ENCODE peak calls at places on chromosomes 2 and 18, in ten cellular contexts. H is fibroblast of mammary gland, O is GM13977, E is psoas muscle, K is fibroblast of the aortic adventitia, W is tibial nerve, M is NB4, R is Caco-2, D is heart left ventricle, Q is BE2C. N is an unnamed sample.

GRCh38 chr18:55404811-55405654 is 183.0 kb downstream of the TCF4 start:
- DNase-seq in W (no peak), O (no peak), E (no peak), K (peak), Q (no peak), R (no peak), H (no peak), M (no peak), D (no peak), N (no peak)

GRCh38 chr2:7812231-7812995 is 869.4 kb upstream of the ID2 start:
- DNase-seq in M (no peak), K (peak), O (no peak), H (peak), E (no peak), Q (no peak), R (no peak), W (no peak), D (no peak), N (no peak)

GRCh38 chr2:69298261-69298660 is 88.8 kb downstream of the GFPT1 start:
- DNase-seq in E (no peak), M (peak), O (no peak), H (peak), K (peak), R (no peak), D (no peak), W (no peak), Q (no peak), N (peak)

GRCh38 chr2:28322887-28323483 is 69.7 kb upstream of the FOSL2 start:
- DNase-seq in R (no peak), W (no peak), H (peak), Q (no peak), M (no peak), D (no peak), K (peak), E (no peak), O (no peak), N (no peak)

GRCh38 chr2:102677219-102678215 is 58.2 kb downstream of the SLC9A2 start:
- DNase-seq in R (no peak), O (no peak), D (no peak), Q (no peak), M (no peak), K (peak), W (no peak), E (no peak), H (peak), N (no peak)

GRCh38 chr2:216740557-216741222 is 45.3 kb upstream of the IGFBP5 start:
- DNase-seq in D (peak), E (no peak), H (peak), O (no peak), K (no peak), Q (no peak), W (no peak), R (no peak), M (no peak), N (no peak)

GRCh38 chr18:34023471-34023870 is 201.2 kb downstream of the NOL4 start:
- DNase-seq in K (no peak), R (no peak), Q (no peak), O (no peak), H (no peak), M (no peak), D (no peak), E (no peak), W (no peak), N (peak)

GRCh38 chr18:2087877-2088673 is 483.2 kb downstream of the METTL4 start:
- DNase-seq in E (peak), H (no peak), R (no peak), D (peak), K (peak), O (no peak), M (peak), Q (no peak), W (no peak), N (no peak)

GRCh38 chr2:232421189-232421785 is 14.6 kb downstream of the ALPG start:
- DNase-seq in K (no peak), E (no peak), D (no peak), M (no peak), O (no peak), W (no peak), Q (no peak), H (no peak), R (no peak), N (no peak)

DNA sequence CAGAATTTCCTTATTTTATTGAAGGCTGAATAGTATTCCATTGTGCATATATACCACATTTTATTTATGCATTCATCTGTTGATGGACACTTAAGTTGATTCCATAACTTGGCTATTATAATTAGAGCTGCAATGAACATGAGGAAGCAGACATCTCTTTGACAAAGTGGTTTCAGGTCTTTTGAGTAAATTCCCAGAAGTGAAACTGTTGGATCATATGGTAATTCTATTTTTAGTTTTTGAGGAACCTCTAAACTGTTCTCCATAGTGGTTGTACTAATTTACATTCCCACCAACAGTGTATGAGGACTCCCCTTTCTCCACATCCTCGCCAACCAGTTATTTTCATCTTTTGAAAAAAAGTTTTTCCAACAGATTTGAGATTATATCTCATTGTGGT is 77.5 kb downstream of the TMEM200C start:
- DNase-seq in D (no peak), M (no peak), H (no peak), O (no peak), Q (no peak), K (no peak), R (no peak), E (no peak), W (no peak), N (no peak)
- TF ChIP-seq CTCF in D (no peak), M (no peak), H (no peak), O (no peak), Q (no peak), K (no peak), R (no peak), E (no peak), W (no peak), N (no peak)

GRCh38 chr18:43277164-43277600 is at the start of gene SYT4:
- DNase-seq in W (no peak), D (peak), R (no peak), K (peak), Q (peak), M (peak), E (no peak), O (no peak), H (peak), N (peak)
- TF ChIP-seq CTCF in W (no peak), D (no peak), R (no peak), K (no peak), Q (no peak), M (no peak), E (no peak), O (no peak), H (no peak), N (no peak)

GRCh38 chr2:99819766-99820165 is 322.6 kb downstream of the AFF3 start:
- DNase-seq in M (peak), E (no peak), W (no peak), Q (no peak), K (no peak), O (no peak), H (peak), D (no peak), R (no peak), N (peak)
- TF ChIP-seq CTCF in M (no peak), E (no peak), W (no peak), Q (peak), K (no peak), O (no peak), H (peak), D (no peak), R (no peak), N (peak)

DNA sequence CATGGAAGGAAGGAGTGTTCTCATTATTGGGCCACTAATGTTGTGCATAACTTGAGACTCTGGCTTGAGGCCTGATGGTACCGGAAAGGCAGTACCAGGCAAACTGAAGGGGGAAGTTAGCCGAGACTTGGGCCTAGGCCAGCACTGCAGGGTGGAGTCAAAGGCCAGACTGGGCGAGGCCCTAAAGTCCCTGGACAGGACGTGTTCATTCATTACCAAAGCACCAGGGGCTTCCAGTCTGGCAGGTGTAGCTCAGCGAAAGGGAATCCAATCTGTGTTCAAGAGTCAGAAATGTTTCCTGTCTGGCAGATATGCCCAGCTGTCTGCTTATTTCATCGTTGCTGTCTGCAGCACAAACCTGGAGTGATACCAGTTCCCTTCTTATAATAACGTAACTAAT is 4.7 kb upstream of the ITSN2 start:
- DNase-seq in E (peak), M (no peak), R (no peak), W (peak), O (peak), K (peak), D (peak), H (peak), Q (peak), N (no peak)
- TF ChIP-seq CTCF in E (no peak), M (no peak), R (no peak), W (no peak), O (no peak), K (no peak), D (no peak), H (no peak), Q (no peak), N (no peak)

DNA sequence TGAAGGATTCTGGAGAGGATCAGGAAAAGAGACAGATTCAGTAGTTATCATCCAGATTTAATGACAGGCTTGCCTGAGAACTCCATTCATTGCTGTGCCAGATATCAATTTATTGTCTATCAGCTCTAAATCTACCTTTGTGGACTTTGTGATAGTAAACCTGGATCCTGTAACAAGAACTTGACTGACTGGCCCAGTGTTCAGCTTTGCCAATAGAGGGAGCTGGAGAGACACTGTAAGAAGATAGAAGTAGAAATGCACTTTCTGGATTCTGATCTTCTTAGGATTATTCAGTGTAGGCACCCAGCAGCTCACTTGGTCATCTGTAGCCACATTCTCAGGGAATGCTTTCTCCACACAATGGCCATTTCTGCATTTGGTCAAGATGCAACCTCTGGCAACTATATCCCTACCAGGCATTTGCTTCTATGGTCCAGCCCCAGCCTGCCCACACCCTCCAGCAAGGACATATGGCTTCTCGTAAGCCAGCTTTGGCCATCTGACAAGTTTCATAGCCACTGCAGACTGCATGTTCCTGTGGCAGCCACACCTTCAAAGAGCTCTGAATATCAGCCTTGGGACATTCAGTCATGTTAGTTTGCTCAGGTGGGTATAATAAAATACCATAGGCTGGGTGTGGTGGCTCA is 6.1 kb upstream of the SERPINB8 start:
- DNase-seq in H (peak), W (no peak), M (peak), R (peak), K (peak), O (peak), E (no peak), D (no peak), Q (no peak), N (no peak)
- TF ChIP-seq CTCF in H (peak), W (peak), M (peak), R (peak), K (peak), O (peak), E (peak), D (peak), Q (peak), N (peak)

DNA sequence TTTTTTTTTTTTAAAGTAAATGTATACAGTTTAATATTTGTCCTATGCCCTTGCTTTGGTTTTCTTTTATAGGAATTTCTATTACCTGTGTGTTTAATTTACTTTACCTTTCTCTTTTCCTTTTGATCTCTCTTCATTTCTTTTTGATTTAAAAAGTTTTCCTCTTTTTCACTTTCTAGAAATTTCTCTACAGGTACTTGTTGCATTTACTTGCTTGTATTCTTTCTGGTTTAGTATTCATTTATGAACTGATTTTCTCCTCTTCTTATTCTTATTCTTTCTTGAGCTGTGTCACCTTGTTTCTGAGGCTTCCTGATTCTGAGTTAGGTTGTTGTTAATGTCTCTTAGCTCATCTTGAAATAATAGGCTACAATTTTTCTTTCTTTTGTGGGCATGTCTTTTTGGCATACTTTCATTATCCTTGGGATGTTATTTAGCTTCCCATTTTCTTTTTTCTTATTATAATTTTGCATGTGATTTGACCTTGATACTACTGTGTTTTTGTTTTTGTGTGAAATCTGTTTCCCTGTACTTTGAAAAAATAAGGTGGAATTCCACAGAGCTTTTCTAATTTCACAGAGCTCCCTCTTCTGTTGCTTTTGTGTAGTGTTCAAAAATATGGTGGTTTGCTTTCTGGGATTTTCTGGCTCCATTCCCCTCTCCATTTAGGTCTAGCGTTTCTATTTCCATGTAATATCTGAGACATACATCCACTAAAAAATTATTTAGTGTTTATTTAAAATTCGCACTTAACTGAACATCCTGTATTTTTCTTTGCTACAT is 25.5 kb upstream of the ALMS1 start:
- DNase-seq in K (peak), R (no peak), H (peak), O (no peak), Q (no peak), E (no peak), M (peak), D (no peak), W (no peak), N (no peak)
- TF ChIP-seq CTCF in K (peak), R (peak), H (peak), O (peak), Q (peak), E (no peak), M (peak), D (no peak), W (no peak), N (peak)

GRCh38 chr18:11163668-11164067 is 14.3 kb upstream of the PIEZO2 start:
- DNase-seq in W (no peak), O (no peak), M (peak), K (no peak), Q (no peak), H (no peak), E (no peak), R (no peak), D (no peak), N (no peak)
- TF ChIP-seq CTCF in W (no peak), O (peak), M (peak), K (no peak), Q (no peak), H (no peak), E (peak), R (no peak), D (peak), N (peak)

GRCh38 chr2:184363213-184363612 is 235.1 kb upstream of the ZNF804A start:
- DNase-seq in E (no peak), Q (peak), M (peak), K (no peak), W (no peak), O (no peak), R (no peak), D (no peak), H (no peak), N (no peak)
- TF ChIP-seq CTCF in E (no peak), Q (peak), M (no peak), K (no peak), W (no peak), O (no peak), R (no peak), D (no peak), H (no peak), N (no peak)

GRCh38 chr2:237624565-237624964 is 2.8 kb upstream of the LRRFIP1 start:
- DNase-seq in K (no peak), H (peak), R (no peak), E (no peak), W (no peak), M (peak), Q (no peak), D (no peak), O (peak), N (no peak)
- TF ChIP-seq CTCF in K (no peak), H (peak), R (no peak), E (no peak), W (no peak), M (no peak), Q (no peak), D (no peak), O (peak), N (no peak)

DNA sequence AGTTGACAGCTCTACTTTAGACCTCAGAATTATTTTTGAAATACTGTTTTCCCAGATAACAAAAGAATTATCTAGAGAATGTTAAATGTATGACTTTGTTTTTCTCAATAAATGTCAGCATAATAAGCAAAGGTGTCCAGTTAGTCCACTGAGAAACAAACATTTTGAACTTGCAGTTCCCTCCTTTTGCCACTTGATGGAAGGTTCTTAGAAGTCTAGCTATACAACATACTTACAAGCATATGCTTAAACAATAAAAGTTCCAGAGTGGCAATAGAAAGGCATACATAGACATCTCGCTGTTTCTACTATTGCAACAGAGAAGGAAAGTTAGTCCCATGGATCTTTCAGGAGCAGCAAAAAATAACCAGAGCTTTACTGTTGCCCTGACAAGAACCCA is 11.8 kb downstream of the NDUFA10 start:
- DNase-seq in E (no peak), W (no peak), K (peak), M (peak), Q (no peak), D (no peak), R (no peak), O (no peak), H (peak), N (no peak)
- TF ChIP-seq CTCF in E (no peak), W (no peak), K (peak), M (peak), Q (peak), D (no peak), R (peak), O (peak), H (peak), N (peak)